ENCODE peak calls at places on chromosome 6, in seven cellular contexts. G is HuH-7; I is anterior cingulate cortex; D is T-cell; P is BJ; K is stimulated activated CD4-positive, alpha-beta T cell treated with anti-CD3 and anti-CD28 coated beads, Interleukin-15, amount 100 ng/mL, for 24 hours; T is mammary epithelial cell. R is an unnamed sample.

GRCh38 chr6:26216886-26217713 is 129.9 kb downstream of the HFE start:
- DNase-seq in G (no peak), I (peak; percentile 68), D (peak; percentile 71), P (peak; percentile 48), K (peak; percentile 85), T (no peak), R (no peak)

GRCh38 chr6:108738684-108739406 is 109.4 kb upstream of the ARMC2 start:
- DNase-seq in G (no peak), I (no peak), D (no peak), P (no peak), K (no peak), T (no peak), R (no peak)

GRCh38 chr6:39225946-39226437 is 3.3 kb downstream of the KCNK5 start:
- DNase-seq in G (no peak), I (no peak), D (peak; percentile 34), P (no peak), K (peak; percentile 73), T (no peak), R (no peak)

GRCh38 chr6:124792386-124792785 is 169.9 kb upstream of the RNF217 start:
- DNase-seq in G (no peak), I (no peak), D (no peak), P (no peak), K (no peak), T (peak; percentile 60), R (no peak)

GRCh38 chr6:76250666-76251065 is 178.2 kb upstream of the IMPG1 start:
- DNase-seq in G (no peak), I (no peak), D (no peak), P (no peak), K (no peak), T (no peak), R (no peak)

GRCh38 chr6:80214436-80215022 is 108.1 kb downstream of the BCKDHB start:
- DNase-seq in G (peak; percentile 46), I (no peak), D (no peak), P (no peak), K (peak; percentile 9), T (peak; percentile 28), R (no peak)

GRCh38 chr6:10537726-10538125 is 16.6 kb downstream of the GCNT2 start:
- DNase-seq in G (no peak), I (no peak), D (no peak), P (no peak), K (no peak), T (no peak), R (no peak)

GRCh38 chr6:158321960-158322359 is 9.7 kb downstream of the TULP4 start:
- DNase-seq in G (no peak), I (no peak), D (no peak), P (peak; percentile 46), K (no peak), T (peak; percentile 42), R (no peak)

GRCh38 chr6:163427498-163428254 is 13.2 kb downstream of the QKI start:
- DNase-seq in G (no peak), I (no peak), D (no peak), P (peak; percentile 42), K (no peak), T (peak; percentile 69), R (no peak)

GRCh38 chr6:166561766-166562165 is 24.7 kb downstream of the RAMACL start:
- DNase-seq in G (no peak), I (no peak), D (no peak), P (peak; percentile 86), K (no peak), T (no peak), R (no peak)

GRCh38 chr6:78810146-78810545 is 57.2 kb upstream of the IRAK1BP1 start:
- DNase-seq in G (peak; percentile 36), I (no peak), D (no peak), P (peak; percentile 3), K (no peak), T (peak; percentile 77), R (no peak)

GRCh38 chr6:21997414-21998037 is 299.3 kb downstream of the PRL start:
- DNase-seq in G (no peak), I (no peak), D (no peak), P (no peak), K (no peak), T (no peak), R (no peak)

GRCh38 chr6:18386302-18386976 is 711 bp upstream of the RNF144B start:
- DNase-seq in G (no peak), I (no peak), D (no peak), P (no peak), K (no peak), T (no peak), R (no peak)

GRCh38 chr6:10690651-10691445 is 3.6 kb downstream of the C6orf52 start:
- DNase-seq in G (no peak), I (no peak), D (no peak), P (no peak), K (no peak), T (no peak), R (no peak)

GRCh38 chr6:111361648-111362047 is 121.4 kb downstream of the REV3L start:
- DNase-seq in G (peak; percentile 43), I (peak; percentile 11), D (no peak), P (no peak), K (no peak), T (peak; percentile 17), R (no peak)

GRCh38 chr6:109045423-109046012 is 49.1 kb downstream of the SESN1 start:
- DNase-seq in G (no peak), I (no peak), D (no peak), P (no peak), K (no peak), T (no peak), R (no peak)

GRCh38 chr6:19805146-19805515 is 32.0 kb upstream of the ID4 start:
- DNase-seq in G (no peak), I (no peak), D (no peak), P (no peak), K (no peak), T (no peak), R (no peak)

GRCh38 chr6:7640607-7641577 is 50.9 kb downstream of the SNRNP48 start:
- DNase-seq in G (no peak), I (no peak), D (no peak), P (peak; percentile 26), K (no peak), T (peak; percentile 94), R (no peak)

GRCh38 chr6:88519227-88520019 is 353.3 kb upstream of the CNR1 start:
- DNase-seq in G (no peak), I (no peak), D (no peak), P (no peak), K (no peak), T (no peak), R (no peak)

GRCh38 chr6:119533603-119534279 is 184.2 kb upstream of the MAN1A1 start:
- DNase-seq in G (no peak), I (no peak), D (no peak), P (peak; percentile 47), K (no peak), T (peak; percentile 83), R (no peak)

GRCh38 chr6:40879169-40879568 is 159.9 kb downstream of the UNC5CL start:
- DNase-seq in G (no peak), I (no peak), D (no peak), P (no peak), K (no peak), T (no peak), R (no peak)

GRCh38 chr6:286681-287499 is 5.4 kb upstream of the DUSP22 start:
- DNase-seq in G (no peak), I (no peak), D (no peak), P (no peak), K (no peak), T (no peak), R (no peak)

GRCh38 chr6:146948790-146949342 is 255.4 kb upstream of the STXBP5 start:
- DNase-seq in G (no peak), I (no peak), D (no peak), P (no peak), K (no peak), T (no peak), R (no peak)

GRCh38 chr6:168528457-168529095 is 87.6 kb downstream of the SMOC2 start:
- DNase-seq in G (no peak), I (no peak), D (no peak), P (no peak), K (no peak), T (no peak), R (peak; percentile 36)

GRCh38 chr6:141744194-141744925 is 388.4 kb upstream of the GJE1 start:
- DNase-seq in G (no peak), I (no peak), D (no peak), P (no peak), K (no peak), T (no peak), R (no peak)

GRCh38 chr6:7781240-7781639 is 55.3 kb downstream of the BMP6 start:
- DNase-seq in G (no peak), I (no peak), D (no peak), P (no peak), K (no peak), T (no peak), R (no peak)

GRCh38 chr6:16639689-16640480 is 121.4 kb downstream of the ATXN1 start:
- DNase-seq in G (no peak), I (no peak), D (no peak), P (peak; percentile 72), K (no peak), T (peak; percentile 78), R (no peak)

GRCh38 chr6:4259391-4259790 is 124.0 kb upstream of the ECI2 start:
- DNase-seq in G (no peak), I (no peak), D (no peak), P (no peak), K (no peak), T (peak; percentile 34), R (no peak)

GRCh38 chr6:32973144-32973854 is 4.9 kb downstream of the BRD2 start:
- DNase-seq in G (no peak), I (peak; percentile 35), D (peak; percentile 45), P (no peak), K (peak; percentile 70), T (peak; percentile 51), R (no peak)